ENCODE peak calls at places on chromosomes 1 and 21, in six cellular contexts. One of them, this sample, is unnamed.

GRCh38 chr1:52913014-52913413 is 8.5 kb downstream of the ECHDC2 start:
- DNase-seq in foreskin fibroblast: no peak
- DNase-seq in adrenal gland: peak; percentile 0
- DNase-seq in upper lobe of right lung: no peak
- DNase-seq in psoas muscle: no peak
- DNase-seq in HCT116: no peak
- DNase-seq in this sample: no peak

GRCh38 chr21:42455754-42456440 is 40.1 kb downstream of the RSPH1 start:
- DNase-seq in foreskin fibroblast: no peak
- DNase-seq in adrenal gland: no peak
- DNase-seq in upper lobe of right lung: no peak
- DNase-seq in psoas muscle: no peak
- DNase-seq in HCT116: no peak
- DNase-seq in this sample: no peak

GRCh38 chr21:44483288-44484237 is 28.3 kb downstream of the LRRC3 start:
- DNase-seq in foreskin fibroblast: no peak
- DNase-seq in adrenal gland: no peak
- DNase-seq in upper lobe of right lung: no peak
- DNase-seq in psoas muscle: no peak
- DNase-seq in HCT116: no peak
- DNase-seq in this sample: no peak

GRCh38 chr1:26169669-26170471 is at the start of gene ZNF593:
- DNase-seq in foreskin fibroblast: peak; percentile 89
- DNase-seq in adrenal gland: peak; percentile 93
- DNase-seq in upper lobe of right lung: peak; percentile 97
- DNase-seq in psoas muscle: peak; percentile 97
- DNase-seq in HCT116: peak; percentile 86
- DNase-seq in this sample: peak; percentile 95

GRCh38 chr21:41958886-41959563 is 5.2 kb upstream of the C2CD2 start:
- DNase-seq in foreskin fibroblast: no peak
- DNase-seq in adrenal gland: peak; percentile 90
- DNase-seq in upper lobe of right lung: no peak
- DNase-seq in psoas muscle: peak; percentile 69
- DNase-seq in HCT116: no peak
- DNase-seq in this sample: peak; percentile 88

GRCh38 chr1:61104213-61104612 is 21.9 kb downstream of the NFIA start:
- DNase-seq in foreskin fibroblast: no peak
- DNase-seq in adrenal gland: no peak
- DNase-seq in upper lobe of right lung: no peak
- DNase-seq in psoas muscle: no peak
- DNase-seq in HCT116: no peak
- DNase-seq in this sample: no peak

GRCh38 chr21:41435728-41436127 is 9.7 kb downstream of the MX1 start:
- DNase-seq in foreskin fibroblast: no peak
- DNase-seq in adrenal gland: no peak
- DNase-seq in upper lobe of right lung: no peak
- DNase-seq in psoas muscle: no peak
- DNase-seq in HCT116: no peak
- DNase-seq in this sample: no peak

GRCh38 chr1:37358992-37359391 is 115.4 kb upstream of the ZC3H12A start:
- DNase-seq in foreskin fibroblast: no peak
- DNase-seq in adrenal gland: no peak
- DNase-seq in upper lobe of right lung: no peak
- DNase-seq in psoas muscle: no peak
- DNase-seq in HCT116: no peak
- DNase-seq in this sample: no peak

GRCh38 chr1:9872430-9873165 is 37.5 kb downstream of the CTNNBIP1 start:
- DNase-seq in foreskin fibroblast: no peak
- DNase-seq in adrenal gland: no peak
- DNase-seq in upper lobe of right lung: no peak
- DNase-seq in psoas muscle: peak; percentile 80
- DNase-seq in HCT116: no peak
- DNase-seq in this sample: no peak

GRCh38 chr1:174768516-174768915 is 231.2 kb upstream of the CACYBP start:
- DNase-seq in foreskin fibroblast: no peak
- DNase-seq in adrenal gland: no peak
- DNase-seq in upper lobe of right lung: no peak
- DNase-seq in psoas muscle: no peak
- DNase-seq in HCT116: no peak
- DNase-seq in this sample: no peak

GRCh38 chr1:31831397-31832378 is 15.9 kb upstream of the SPOCD1 start:
- DNase-seq in foreskin fibroblast: peak; percentile 61
- DNase-seq in adrenal gland: no peak
- DNase-seq in upper lobe of right lung: no peak
- DNase-seq in psoas muscle: no peak
- DNase-seq in HCT116: no peak
- DNase-seq in this sample: no peak

GRCh38 chr1:154975409-154976205 is 1.1 kb downstream of the CKS1B start:
- DNase-seq in foreskin fibroblast: peak; percentile 41
- DNase-seq in adrenal gland: peak; percentile 80
- DNase-seq in upper lobe of right lung: peak; percentile 84
- DNase-seq in psoas muscle: peak; percentile 63
- DNase-seq in HCT116: no peak
- DNase-seq in this sample: no peak

GRCh38 chr1:240771450-240771849 is 159.5 kb upstream of the GREM2 start:
- DNase-seq in foreskin fibroblast: no peak
- DNase-seq in adrenal gland: no peak
- DNase-seq in upper lobe of right lung: no peak
- DNase-seq in psoas muscle: no peak
- DNase-seq in HCT116: no peak
- DNase-seq in this sample: no peak

GRCh38 chr1:217747156-217747769 is 116.1 kb downstream of the SPATA17 start:
- DNase-seq in foreskin fibroblast: peak; percentile 4
- DNase-seq in adrenal gland: no peak
- DNase-seq in upper lobe of right lung: no peak
- DNase-seq in psoas muscle: no peak
- DNase-seq in HCT116: peak; percentile 26
- DNase-seq in this sample: no peak

GRCh38 chr1:222777977-222778376 is 36.9 kb upstream of the DISP1 start:
- DNase-seq in foreskin fibroblast: peak; percentile 47
- DNase-seq in adrenal gland: no peak
- DNase-seq in upper lobe of right lung: no peak
- DNase-seq in psoas muscle: no peak
- DNase-seq in HCT116: no peak
- DNase-seq in this sample: no peak

GRCh38 chr1:91057784-91058183 is 35.9 kb upstream of the ZNF644 start:
- DNase-seq in foreskin fibroblast: no peak
- DNase-seq in adrenal gland: no peak
- DNase-seq in upper lobe of right lung: no peak
- DNase-seq in psoas muscle: no peak
- DNase-seq in HCT116: no peak
- DNase-seq in this sample: no peak

GRCh38 chr1:48469616-48470500 is 2.1 kb downstream of the SPATA6 start:
- DNase-seq in foreskin fibroblast: peak; percentile 75
- DNase-seq in adrenal gland: peak; percentile 53
- DNase-seq in upper lobe of right lung: peak; percentile 73
- DNase-seq in psoas muscle: peak; percentile 72
- DNase-seq in HCT116: no peak
- DNase-seq in this sample: no peak

GRCh38 chr1:18485227-18485626 is 4.5 kb downstream of the KLHDC7A start:
- DNase-seq in foreskin fibroblast: no peak
- DNase-seq in adrenal gland: no peak
- DNase-seq in upper lobe of right lung: no peak
- DNase-seq in psoas muscle: no peak
- DNase-seq in HCT116: no peak
- DNase-seq in this sample: no peak

GRCh38 chr1:242826706-242827336 is 302.3 kb upstream of the PLD5 start:
- DNase-seq in foreskin fibroblast: no peak
- DNase-seq in adrenal gland: no peak
- DNase-seq in upper lobe of right lung: no peak
- DNase-seq in psoas muscle: no peak
- DNase-seq in HCT116: no peak
- DNase-seq in this sample: no peak

GRCh38 chr1:100597784-100598183 is 59.8 kb downstream of the GPR88 start:
- DNase-seq in foreskin fibroblast: no peak
- DNase-seq in adrenal gland: no peak
- DNase-seq in upper lobe of right lung: no peak
- DNase-seq in psoas muscle: no peak
- DNase-seq in HCT116: no peak
- DNase-seq in this sample: no peak

GRCh38 chr21:45313015-45313414 is 25.3 kb upstream of the POFUT2 start:
- DNase-seq in foreskin fibroblast: no peak
- DNase-seq in adrenal gland: no peak
- DNase-seq in upper lobe of right lung: peak; percentile 42
- DNase-seq in psoas muscle: peak; percentile 18
- DNase-seq in HCT116: no peak
- DNase-seq in this sample: peak; percentile 59

GRCh38 chr1:55277377-55278130 is 62.4 kb upstream of the USP24 start:
- DNase-seq in foreskin fibroblast: peak; percentile 68
- DNase-seq in adrenal gland: peak; percentile 89
- DNase-seq in upper lobe of right lung: peak; percentile 83
- DNase-seq in psoas muscle: peak; percentile 89
- DNase-seq in HCT116: peak; percentile 79
- DNase-seq in this sample: no peak

GRCh38 chr1:159944623-159945455 is 574 bp downstream of the IGSF9 start:
- DNase-seq in foreskin fibroblast: no peak
- DNase-seq in adrenal gland: no peak
- DNase-seq in upper lobe of right lung: no peak
- DNase-seq in psoas muscle: no peak
- DNase-seq in HCT116: no peak
- DNase-seq in this sample: no peak

GRCh38 chr1:159943908-159944622 is 1.3 kb downstream of the IGSF9 start:
- DNase-seq in foreskin fibroblast: no peak
- DNase-seq in adrenal gland: no peak
- DNase-seq in upper lobe of right lung: peak; percentile 3
- DNase-seq in psoas muscle: no peak
- DNase-seq in HCT116: no peak
- DNase-seq in this sample: no peak

GRCh38 chr1:159946242-159947187 is 1.1 kb upstream of the IGSF9 start:
- DNase-seq in foreskin fibroblast: no peak
- DNase-seq in adrenal gland: no peak
- DNase-seq in upper lobe of right lung: no peak
- DNase-seq in psoas muscle: no peak
- DNase-seq in HCT116: no peak
- DNase-seq in this sample: no peak

GRCh38 chr1:159947942-159948341 is 2.5 kb upstream of the IGSF9 start:
- DNase-seq in foreskin fibroblast: no peak
- DNase-seq in adrenal gland: no peak
- DNase-seq in upper lobe of right lung: no peak
- DNase-seq in psoas muscle: no peak
- DNase-seq in HCT116: no peak
- DNase-seq in this sample: no peak

DNA sequence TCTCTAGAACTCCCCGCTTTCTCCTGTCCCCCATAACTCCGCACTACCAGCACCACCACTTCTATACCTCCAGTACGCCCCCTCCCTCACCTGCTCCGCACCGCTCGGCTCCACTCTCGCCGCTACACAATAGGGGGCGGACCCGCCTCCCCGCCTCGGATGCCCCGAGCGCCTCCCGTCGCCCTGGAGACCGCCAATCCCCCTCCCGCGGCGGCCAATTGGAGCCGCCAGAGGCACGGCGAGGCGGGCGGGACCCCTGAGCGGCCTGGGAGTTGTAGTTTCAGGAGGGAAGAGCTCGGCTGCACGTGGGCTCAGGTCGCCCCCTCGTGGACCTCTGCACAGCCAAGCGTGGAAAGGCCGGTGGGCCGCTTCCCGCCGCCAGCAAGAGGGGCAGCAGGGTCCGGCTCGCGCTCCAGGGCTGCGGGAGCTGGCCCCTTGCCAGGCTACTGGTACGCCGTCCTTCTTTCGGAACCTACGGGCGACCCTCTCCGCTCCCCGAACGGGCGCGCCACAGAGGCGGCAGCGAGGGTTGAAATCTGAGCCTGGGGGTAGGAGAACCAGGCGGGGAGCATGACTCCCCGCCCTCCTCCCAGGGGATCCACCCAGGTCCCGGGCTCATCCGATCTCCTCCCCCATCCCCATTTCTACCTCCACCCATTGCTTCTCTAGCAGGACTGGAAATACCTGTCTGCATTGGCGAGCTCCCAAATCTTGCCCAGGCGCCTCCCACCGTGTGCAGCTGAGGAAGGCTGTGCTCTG is at the start of gene IGSF9:
- DNase-seq in foreskin fibroblast: peak; percentile 25
- DNase-seq in adrenal gland: peak; percentile 58
- DNase-seq in upper lobe of right lung: peak; percentile 88
- DNase-seq in psoas muscle: peak; percentile 85
- DNase-seq in HCT116: peak; percentile 78
- DNase-seq in this sample: peak; percentile 93
- TF ChIP-seq CTCF in foreskin fibroblast: peak; percentile 12
- TF ChIP-seq CTCF in adrenal gland: no peak
- TF ChIP-seq CTCF in upper lobe of right lung: peak; percentile 55
- TF ChIP-seq CTCF in psoas muscle: peak; percentile 44
- TF ChIP-seq CTCF in HCT116: peak; percentile 48
- TF ChIP-seq CTCF in this sample: peak; percentile 76

GRCh38 chr1:6272476-6273270 is 11.8 kb upstream of the GPR153 start:
- DNase-seq in foreskin fibroblast: no peak
- DNase-seq in adrenal gland: no peak
- DNase-seq in upper lobe of right lung: no peak
- DNase-seq in psoas muscle: no peak
- DNase-seq in HCT116: no peak
- DNase-seq in this sample: no peak
- TF ChIP-seq CTCF in foreskin fibroblast: peak; percentile 31
- TF ChIP-seq CTCF in adrenal gland: no peak
- TF ChIP-seq CTCF in upper lobe of right lung: no peak
- TF ChIP-seq CTCF in psoas muscle: no peak
- TF ChIP-seq CTCF in HCT116: no peak
- TF ChIP-seq CTCF in this sample: peak; percentile 36

GRCh38 chr1:208670778-208671177 is 426.6 kb upstream of the PLXNA2 start:
- DNase-seq in foreskin fibroblast: no peak
- DNase-seq in adrenal gland: no peak
- DNase-seq in upper lobe of right lung: no peak
- DNase-seq in psoas muscle: no peak
- DNase-seq in HCT116: no peak
- DNase-seq in this sample: no peak
- TF ChIP-seq CTCF in foreskin fibroblast: no peak
- TF ChIP-seq CTCF in adrenal gland: no peak
- TF ChIP-seq CTCF in upper lobe of right lung: no peak
- TF ChIP-seq CTCF in psoas muscle: no peak
- TF ChIP-seq CTCF in HCT116: no peak
- TF ChIP-seq CTCF in this sample: no peak

GRCh38 chr1:2212542-2213491 is 15.3 kb upstream of the SKI start:
- DNase-seq in foreskin fibroblast: peak; percentile 95
- DNase-seq in adrenal gland: peak; percentile 95
- DNase-seq in upper lobe of right lung: peak; percentile 93
- DNase-seq in psoas muscle: peak; percentile 93
- DNase-seq in HCT116: peak; percentile 81
- DNase-seq in this sample: no peak
- TF ChIP-seq CTCF in foreskin fibroblast: peak; percentile 23
- TF ChIP-seq CTCF in adrenal gland: no peak
- TF ChIP-seq CTCF in upper lobe of right lung: peak; percentile 32
- TF ChIP-seq CTCF in psoas muscle: no peak
- TF ChIP-seq CTCF in HCT116: no peak
- TF ChIP-seq CTCF in this sample: peak; percentile 63

GRCh38 chr1:68977211-68977610 is 480.3 kb upstream of the DEPDC1 start:
- DNase-seq in foreskin fibroblast: no peak
- DNase-seq in adrenal gland: no peak
- DNase-seq in upper lobe of right lung: no peak
- DNase-seq in psoas muscle: no peak
- DNase-seq in HCT116: no peak
- DNase-seq in this sample: no peak

GRCh38 chr1:68975534-68975933 is 478.7 kb upstream of the DEPDC1 start:
- DNase-seq in foreskin fibroblast: no peak
- DNase-seq in adrenal gland: no peak
- DNase-seq in upper lobe of right lung: no peak
- DNase-seq in psoas muscle: no peak
- DNase-seq in HCT116: no peak
- DNase-seq in this sample: no peak

GRCh38 chr1:68970571-68970970 is 473.7 kb upstream of the DEPDC1 start:
- DNase-seq in foreskin fibroblast: no peak
- DNase-seq in adrenal gland: no peak
- DNase-seq in upper lobe of right lung: no peak
- DNase-seq in psoas muscle: no peak
- DNase-seq in HCT116: no peak
- DNase-seq in this sample: no peak

GRCh38 chr1:68973459-68974244 is 476.8 kb upstream of the DEPDC1 start:
- DNase-seq in foreskin fibroblast: no peak
- DNase-seq in adrenal gland: peak; percentile 33
- DNase-seq in upper lobe of right lung: no peak
- DNase-seq in psoas muscle: no peak
- DNase-seq in HCT116: no peak
- DNase-seq in this sample: no peak

GRCh38 chr1:68974447-68974846 is 477.6 kb upstream of the DEPDC1 start:
- DNase-seq in foreskin fibroblast: no peak
- DNase-seq in adrenal gland: no peak
- DNase-seq in upper lobe of right lung: no peak
- DNase-seq in psoas muscle: no peak
- DNase-seq in HCT116: no peak
- DNase-seq in this sample: no peak
- TF ChIP-seq CTCF in foreskin fibroblast: no peak
- TF ChIP-seq CTCF in adrenal gland: no peak
- TF ChIP-seq CTCF in upper lobe of right lung: no peak
- TF ChIP-seq CTCF in psoas muscle: no peak
- TF ChIP-seq CTCF in HCT116: no peak
- TF ChIP-seq CTCF in this sample: no peak